ENCODE peak calls at places on chromosomes 6 and 20, in nine cellular contexts. E is upper lobe of right lung; F is CD8-positive, alpha-beta T cell; I is H9; L is stomach; P is effector memory CD4-positive, alpha-beta T cell; B is brain microvascular endothelial cell; Q is CD4-positive, alpha-beta T cell; Y is IMR-90. S is an unnamed sample.

GRCh38 chr6:46410330-46410953 is 80.8 kb downstream of the RCAN2 start:
- DNase-seq in E (no peak), F (no peak), I (no peak), L (no peak), P (no peak), B (peak; percentile 24), Q (no peak), Y (peak; percentile 42), S (no peak)

GRCh38 chr6:71351190-71351589 is 62.6 kb downstream of the OGFRL1 start:
- DNase-seq in E (no peak), F (no peak), I (no peak), L (no peak), P (no peak), B (no peak), Q (no peak), Y (no peak), S (no peak)

GRCh38 chr6:31822038-31822821 is 5.3 kb upstream of the HSPA1B start:
- DNase-seq in E (peak; percentile 85), F (no peak), I (peak; percentile 76), L (peak; percentile 88), P (peak; percentile 46), B (peak; percentile 53), Q (peak; percentile 55), Y (peak; percentile 64), S (peak; percentile 88)

GRCh38 chr20:61300741-61301140 is 48.7 kb downstream of the CDH4 start:
- DNase-seq in E (no peak), F (no peak), I (no peak), L (no peak), P (no peak), B (no peak), Q (no peak), Y (no peak), S (no peak)

GRCh38 chr20:7926767-7927166 is 13.5 kb downstream of the HAO1 start:
- DNase-seq in E (no peak), F (no peak), I (no peak), L (no peak), P (no peak), B (peak; percentile 39), Q (no peak), Y (peak; percentile 53), S (no peak)

GRCh38 chr6:43665376-43665775 is 20.5 kb downstream of the RSPH9 start:
- DNase-seq in E (no peak), F (no peak), I (no peak), L (no peak), P (no peak), B (no peak), Q (no peak), Y (peak; percentile 29), S (no peak)

GRCh38 chr6:169379495-169380070 is 125.9 kb upstream of the THBS2 start:
- DNase-seq in E (no peak), F (no peak), I (no peak), L (no peak), P (no peak), B (no peak), Q (no peak), Y (no peak), S (no peak)

GRCh38 chr20:44404204-44405181 is 49.0 kb downstream of the HNF4A start:
- DNase-seq in E (no peak), F (no peak), I (no peak), L (no peak), P (no peak), B (no peak), Q (no peak), Y (no peak), S (no peak)

GRCh38 chr6:101392561-101393230 is 812 bp upstream of the GRIK2 start:
- DNase-seq in E (no peak), F (no peak), I (peak; percentile 41), L (no peak), P (no peak), B (no peak), Q (no peak), Y (no peak), S (peak; percentile 72)

DNA sequence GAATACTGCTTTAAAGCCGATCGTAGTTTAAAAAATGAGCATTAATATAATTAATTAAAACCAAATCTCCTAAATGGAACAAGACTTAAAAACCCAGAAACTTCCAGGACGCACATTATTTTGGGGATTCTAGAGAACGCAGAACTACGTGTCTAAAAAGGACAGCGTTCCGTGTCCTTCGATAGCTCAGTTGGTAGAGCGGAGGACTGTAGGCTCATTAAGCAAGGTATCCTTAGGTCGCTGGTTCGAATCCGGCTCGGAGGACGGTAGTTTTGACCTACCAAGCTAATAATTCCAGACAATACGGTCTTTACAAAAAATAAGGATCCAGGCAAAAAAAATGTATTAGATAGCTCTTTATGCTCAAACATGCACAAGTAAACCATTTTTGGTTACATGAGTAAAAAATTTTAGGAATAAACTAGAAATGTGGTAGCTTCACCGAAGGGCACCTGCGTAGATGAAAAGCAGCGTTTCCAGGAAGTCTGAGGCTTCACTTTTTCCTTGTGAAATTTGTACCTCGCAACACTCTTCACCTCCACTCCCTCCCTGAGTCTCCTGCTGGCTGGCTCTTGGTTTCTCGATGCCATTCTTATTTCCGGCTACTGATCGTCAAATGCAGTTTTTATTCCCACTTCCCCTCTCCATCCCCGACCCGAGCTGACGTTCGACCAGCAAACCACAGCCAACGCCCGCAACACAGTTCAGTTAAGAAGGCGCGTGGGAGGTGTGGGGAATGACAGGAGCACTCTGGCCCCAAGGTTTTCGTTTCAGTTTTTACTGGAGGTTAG is 19.6 kb upstream of the ABT1 start:
- DNase-seq in E (peak; percentile 76), F (no peak), I (peak; percentile 79), L (no peak), P (no peak), B (peak; percentile 89), Q (peak; percentile 45), Y (peak; percentile 88), S (peak; percentile 92)
- H3K27ac ChIP-seq in E (no peak overlapping the region), F (no peak overlapping the region), I (no peak overlapping the region), L (no peak overlapping the region), P (no peak overlapping the region), B (no peak overlapping the region), Q (no peak overlapping the region), Y (no peak overlapping the region), S (no peak overlapping the region)

DNA sequence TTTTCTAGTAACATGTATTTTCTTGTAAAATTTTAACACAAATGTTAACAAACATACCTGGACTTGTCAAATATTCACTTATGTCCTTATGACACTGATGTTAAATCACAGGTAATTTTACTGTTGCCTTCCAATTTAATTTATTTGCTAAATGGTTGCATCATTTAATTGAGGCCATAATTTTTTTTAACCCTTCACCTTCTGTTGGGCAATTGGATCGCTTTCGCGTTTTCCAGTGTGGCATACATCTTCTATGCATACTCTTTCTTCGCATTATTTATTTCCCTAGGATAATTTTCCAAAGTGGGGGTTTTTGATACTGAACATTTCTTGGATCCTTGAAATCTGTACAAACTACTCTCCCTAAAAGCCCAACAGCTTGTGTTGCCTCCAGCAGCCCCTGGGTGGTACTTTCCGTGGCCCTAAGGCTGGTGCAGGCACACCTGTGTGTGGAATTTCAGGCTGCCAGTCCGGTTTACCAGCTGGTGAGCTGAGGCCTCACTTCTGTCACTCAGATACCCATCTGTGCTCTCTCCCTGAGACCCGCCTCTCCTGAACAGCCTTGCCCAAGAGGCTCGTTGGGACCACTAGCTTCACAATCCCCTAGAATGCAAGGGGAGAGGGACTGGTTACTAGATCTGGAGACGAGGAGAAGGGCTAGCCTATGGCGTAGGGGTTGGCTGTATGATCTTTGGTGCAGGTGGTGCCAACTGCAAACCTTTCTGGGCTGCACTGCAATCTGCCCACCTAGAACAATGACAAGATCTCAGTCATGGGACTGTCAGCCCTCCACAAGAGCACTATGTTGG is 11.2 kb upstream of the C20orf144 start:
- DNase-seq in E (no peak), F (no peak), I (no peak), L (peak; percentile 68), P (no peak), B (no peak), Q (no peak), Y (no peak), S (no peak)
- H3K27ac ChIP-seq in E (no peak overlapping the region), F (no peak overlapping the region), I (no peak overlapping the region), L (peak overlapping the region; percentile 52), P (no peak overlapping the region), B (no peak overlapping the region), Q (no peak overlapping the region), Y (no peak overlapping the region), S (no peak overlapping the region)

DNA sequence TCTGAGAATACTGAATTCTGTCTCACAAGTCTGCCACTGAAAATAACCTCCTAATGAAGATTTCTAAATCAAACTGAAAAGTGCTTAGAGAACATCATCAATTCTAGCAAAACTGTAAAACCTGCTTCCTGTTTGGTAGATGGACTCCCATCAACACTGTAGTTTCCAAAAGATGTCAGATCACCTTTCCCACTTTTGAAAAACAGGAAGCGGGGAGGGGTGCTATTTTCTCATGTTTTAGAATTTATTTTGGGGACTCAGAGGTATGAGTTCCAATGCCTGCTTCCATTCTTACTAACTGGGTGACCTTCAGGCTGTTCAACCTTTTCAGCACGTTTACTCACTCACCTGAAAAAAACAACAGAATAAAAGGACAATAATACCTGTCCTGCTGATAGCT is 1.2 kb downstream of the ATP5F1E start:
- DNase-seq in E (no peak), F (no peak), I (no peak), L (no peak), P (no peak), B (no peak), Q (no peak), Y (no peak), S (no peak)
- H3K27ac ChIP-seq in E (no peak overlapping the region), F (no peak overlapping the region), I (no peak overlapping the region), L (peak overlapping the region; percentile 94), P (peak overlapping the region; percentile 84), B (no peak overlapping the region), Q (no peak overlapping the region), Y (no peak overlapping the region), S (no peak overlapping the region)

GRCh38 chr6:135267085-135267484 is 86.0 kb downstream of the MYB start:
- DNase-seq in E (no peak), F (no peak), I (no peak), L (no peak), P (no peak), B (no peak), Q (no peak), Y (no peak), S (no peak)
- H3K27ac ChIP-seq in E (no peak overlapping the region), F (no peak overlapping the region), I (no peak overlapping the region), L (no peak overlapping the region), P (no peak overlapping the region), B (no peak overlapping the region), Q (no peak overlapping the region), Y (no peak overlapping the region), S (no peak overlapping the region)

GRCh38 chr6:166904101-166904746 is 52.1 kb downstream of the RNASET2 start:
- DNase-seq in E (no peak), F (no peak), I (peak; percentile 60), L (no peak), P (no peak), B (peak; percentile 32), Q (no peak), Y (peak; percentile 12), S (peak; percentile 79)
- H3K27ac ChIP-seq in E (no peak overlapping the region), F (no peak overlapping the region), I (no peak overlapping the region), L (no peak overlapping the region), P (no peak overlapping the region), B (no peak overlapping the region), Q (no peak overlapping the region), Y (no peak overlapping the region), S (peak overlapping the region; percentile 53)

GRCh38 chr6:112096901-112097300 is 9.5 kb downstream of the FAM229B start:
- DNase-seq in E (no peak), F (no peak), I (no peak), L (no peak), P (no peak), B (no peak), Q (no peak), Y (no peak), S (no peak)

GRCh38 chr6:112100561-112100960 is 13.2 kb downstream of the FAM229B start:
- DNase-seq in E (no peak), F (no peak), I (peak; percentile 45), L (no peak), P (no peak), B (no peak), Q (no peak), Y (no peak), S (no peak)
- H3K27ac ChIP-seq in E (no peak overlapping the region), F (no peak overlapping the region), I (peak overlapping the region; percentile 75), L (no peak overlapping the region), P (no peak overlapping the region), B (no peak overlapping the region), Q (no peak overlapping the region), Y (no peak overlapping the region), S (no peak overlapping the region)

S was measured in endodermal cell.